ENCODE peak calls at places on chromosomes 1 and 21, in four cellular contexts. V is H1, W is HepG2, I is GM12878. Y is an unnamed sample.

GRCh38 chr1:61097326-61097725 is 15.0 kb downstream of the NFIA start:
- DNase-seq in V (no peak), W (no peak), I (no peak), Y (no peak)

GRCh38 chr1:21625390-21626190 is 43.6 kb downstream of the RAP1GAP start:
- DNase-seq in V (no peak), W (no peak), I (no peak), Y (no peak)

GRCh38 chr1:93605812-93606512 is 75.7 kb downstream of the BCAR3 start:
- DNase-seq in V (no peak), W (no peak), I (no peak), Y (no peak)

GRCh38 chr1:87024936-87025537 is 110.6 kb downstream of the HS2ST1 start:
- DNase-seq in V (no peak), W (peak; percentile 58), I (no peak), Y (peak; percentile 56)

GRCh38 chr1:29410476-29410875 is 174.2 kb downstream of the PTPRU start:
- DNase-seq in V (no peak), W (no peak), I (no peak), Y (no peak)

GRCh38 chr1:2499986-2500596 is 24.0 kb downstream of the PLCH2 start:
- DNase-seq in V (no peak), W (no peak), I (no peak), Y (no peak)

GRCh38 chr1:22163578-22163977 is 20.7 kb upstream of the WNT4 start:
- DNase-seq in V (no peak), W (no peak), I (no peak), Y (no peak)

GRCh38 chr21:33670076-33670475 is 27.8 kb downstream of the ITSN1 start:
- DNase-seq in V (no peak), W (no peak), I (no peak), Y (no peak)

GRCh38 chr1:61446531-61446991 is 278.4 kb downstream of the TM2D1 start:
- DNase-seq in V (no peak), W (no peak), I (no peak), Y (peak; percentile 75)

GRCh38 chr1:103106426-103107321 is 1.6 kb downstream of the COL11A1 start:
- DNase-seq in V (no peak), W (peak; percentile 24), I (no peak), Y (no peak)

GRCh38 chr21:29232601-29233541 is 65.9 kb upstream of the BACH1 start:
- DNase-seq in V (no peak), W (no peak), I (no peak), Y (peak; percentile 38)

GRCh38 chr1:170395149-170395548 is 136.8 kb upstream of the GORAB start:
- DNase-seq in V (no peak), W (no peak), I (no peak), Y (no peak)

GRCh38 chr21:37655601-37656300 is 260.5 kb downstream of the KCNJ6 start:
- DNase-seq in V (no peak), W (no peak), I (no peak), Y (no peak)

GRCh38 chr1:203720253-203720652 is 44.7 kb upstream of the LAX1 start:
- DNase-seq in V (no peak), W (peak; percentile 45), I (no peak), Y (no peak)

GRCh38 chr1:152497273-152497672 is 13.3 kb upstream of the LCE5A start:
- DNase-seq in V (no peak), W (peak; percentile 20), I (no peak), Y (peak; percentile 22)

GRCh38 chr1:96782861-96783260 is 61.3 kb downstream of the PTBP2 start:
- DNase-seq in V (no peak), W (no peak), I (no peak), Y (no peak)

GRCh38 chr1:95236784-95237575 is 3.0 kb downstream of the RWDD3 start:
- DNase-seq in V (no peak), W (no peak), I (no peak), Y (no peak)

GRCh38 chr21:18252686-18253085 is 8.1 kb downstream of the CHODL start:
- DNase-seq in V (no peak), W (no peak), I (no peak), Y (no peak)

GRCh38 chr21:18251065-18251464 is 6.4 kb downstream of the CHODL start:
- DNase-seq in V (no peak), W (no peak), I (no peak), Y (no peak)

GRCh38 chr21:18253809-18254208 is 9.2 kb downstream of the CHODL start:
- DNase-seq in V (no peak), W (no peak), I (no peak), Y (no peak)

GRCh38 chr21:18249542-18250152 is 5.0 kb downstream of the CHODL start:
- DNase-seq in V (no peak), W (no peak), I (no peak), Y (no peak)

GRCh38 chr21:18253252-18253651 is 8.6 kb downstream of the CHODL start:
- DNase-seq in V (no peak), W (no peak), I (no peak), Y (no peak)
- TF ChIP-seq CBX5 in V (no peak), W (no peak), I (no peak), Y (no peak)

GRCh38 chr21:42836767-42837301 is 42.5 kb downstream of the WDR4 start:
- DNase-seq in V (no peak), W (no peak), I (no peak), Y (no peak)
- TF ChIP-seq CBX5 in V (no peak), W (no peak), I (no peak), Y (no peak)

DNA sequence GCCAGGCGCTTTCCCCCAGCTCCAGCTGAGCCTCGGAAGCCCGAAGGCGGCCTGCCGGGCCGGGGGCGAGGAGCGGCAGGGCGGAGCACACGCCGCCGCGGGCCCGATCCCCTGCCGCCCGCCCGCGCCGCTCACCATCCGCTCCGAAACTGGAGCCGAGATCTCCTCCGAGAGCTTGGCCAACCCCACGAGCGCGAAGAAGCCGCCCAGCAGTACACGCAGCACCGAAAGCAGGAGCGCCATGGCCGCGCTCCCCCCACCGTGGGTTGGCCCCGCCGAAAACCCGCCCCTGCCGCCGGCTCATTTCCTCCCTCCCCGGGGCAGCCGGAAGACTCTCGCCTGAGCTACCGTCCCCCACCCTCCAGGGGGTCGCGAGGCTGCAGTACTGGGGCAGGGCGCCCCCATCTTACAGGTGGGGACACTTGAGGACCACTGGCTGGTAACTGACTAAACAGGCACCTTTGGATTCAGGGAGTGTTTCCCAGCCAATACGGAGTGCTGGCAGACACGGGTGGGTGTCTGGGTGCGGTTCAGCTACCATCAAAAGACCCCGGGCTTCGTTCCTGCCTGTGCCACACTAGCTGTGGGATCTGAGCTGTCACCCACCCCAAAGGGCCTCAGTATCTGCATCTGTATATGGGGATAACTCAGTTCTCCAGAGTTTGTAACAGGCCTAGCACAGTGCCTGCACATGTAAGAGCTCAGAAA is at the start of gene TMEM35B:
- DNase-seq in V (no peak), W (peak; percentile 13), I (no peak), Y (peak; percentile 82)
- TF ChIP-seq CBX5 in V (no peak), W (no peak), I (no peak), Y (no peak)

GRCh38 chr1:11533790-11534787 is 55.1 kb downstream of the DISP3 start:
- DNase-seq in V (no peak), W (no peak), I (no peak), Y (no peak)

GRCh38 chr1:11531314-11531870 is 52.4 kb downstream of the DISP3 start:
- DNase-seq in V (no peak), W (no peak), I (no peak), Y (no peak)

GRCh38 chr1:11530731-11531311 is 51.9 kb downstream of the DISP3 start:
- DNase-seq in V (no peak), W (no peak), I (no peak), Y (no peak)

GRCh38 chr1:11529763-11530730 is 51.1 kb downstream of the DISP3 start:
- DNase-seq in V (no peak), W (no peak), I (no peak), Y (no peak)

DNA sequence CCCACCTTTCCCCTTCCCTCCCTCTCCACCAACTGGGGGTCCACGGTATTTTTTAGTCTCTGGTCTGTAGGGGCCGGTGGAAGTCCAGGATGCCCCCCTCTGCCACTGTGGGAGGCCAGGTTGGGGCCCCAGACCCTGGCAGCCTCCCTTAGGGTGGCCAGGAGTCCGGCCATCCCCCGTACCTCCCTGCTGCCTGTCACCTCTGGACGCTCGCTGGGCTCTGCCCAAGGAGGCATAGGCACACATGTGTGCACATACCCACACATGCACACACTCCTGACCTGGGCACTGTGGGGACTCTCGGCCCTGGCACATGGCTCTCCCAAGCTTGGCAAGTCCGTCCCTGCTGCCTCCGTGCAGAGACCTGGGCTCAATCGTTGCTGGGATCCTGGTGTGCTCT is 53.0 kb downstream of the DISP3 start:
- DNase-seq in V (no peak), W (no peak), I (no peak), Y (no peak)
- TF ChIP-seq CBX5 in V (no peak), W (no peak), I (no peak), Y (no peak)

GRCh38 chr21:26813426-26813998 is 31.7 kb downstream of the ADAMTS1 start:
- DNase-seq in V (no peak), W (no peak), I (no peak), Y (no peak)
- TF ChIP-seq CBX5 in V (no peak), W (no peak), I (no peak), Y (no peak)

DNA sequence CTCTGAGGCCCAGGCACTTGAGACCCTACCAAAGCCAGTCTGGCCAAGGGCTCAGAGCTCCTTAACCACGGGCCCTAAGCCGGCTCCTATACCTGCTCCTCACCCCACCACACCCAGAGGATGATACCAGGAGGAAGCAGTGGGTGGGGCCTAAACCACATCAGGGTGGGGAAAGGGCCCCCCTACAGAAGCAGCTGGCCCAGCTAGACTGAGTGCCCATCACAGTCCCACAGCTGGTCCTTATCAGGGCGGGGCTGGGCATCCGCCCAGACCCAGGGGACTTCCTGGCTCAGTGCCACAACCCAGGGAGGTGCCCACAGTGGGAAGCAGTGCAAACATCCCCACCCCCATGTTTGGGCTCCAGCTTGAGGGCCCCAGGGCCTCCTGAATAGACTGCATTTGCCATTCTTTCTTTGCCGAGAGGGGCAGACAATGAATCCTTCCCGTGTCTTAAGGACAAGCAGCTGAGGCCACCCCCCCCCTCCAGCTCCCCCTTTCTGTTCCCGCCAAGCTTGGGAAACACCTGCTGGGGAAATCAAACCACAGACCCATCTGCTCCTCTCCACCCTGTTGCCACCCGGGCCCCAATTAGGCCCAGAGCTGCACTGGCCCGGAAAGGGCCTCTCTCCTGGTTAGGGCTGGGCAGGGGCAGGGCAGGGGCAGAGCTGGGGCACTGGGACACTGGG is 6.2 kb downstream of the E2F2 start:
- DNase-seq in V (no peak), W (no peak), I (no peak), Y (no peak)
- TF ChIP-seq CBX5 in V (no peak), W (no peak), I (no peak), Y (no peak)

GRCh38 chr1:44266400-44267344 is 53.4 kb downstream of the DMAP1 start:
- DNase-seq in V (no peak), W (no peak), I (no peak), Y (no peak)
- TF ChIP-seq CBX5 in V (no peak), W (no peak), I (no peak), Y (no peak)

Y was measured in K562.